ENCODE peak calls at places on chromosome 13, in nine cellular contexts. H, I, M, P, Q, E, L, B and U are unnamed samples.

GRCh38 chr13:71240906-71241305 is 626.1 kb downstream of the DACH1 start:
- DNase-seq in I (no peak), H (no peak), L (peak), E (no peak), P (no peak), M (no peak), Q (peak), B (no peak), U (no peak)

GRCh38 chr13:59172076-59172475 is 991.7 kb downstream of the DIAPH3 start:
- DNase-seq in M (no peak), B (no peak), P (no peak), E (no peak), L (no peak), H (no peak), I (no peak), Q (no peak), U (no peak)

GRCh38 chr13:98203641-98204326 is 26.7 kb upstream of the RNF113B start:
- DNase-seq in P (no peak), M (no peak), E (no peak), B (no peak), Q (no peak), H (no peak), L (no peak), I (no peak), U (no peak)

GRCh38 chr13:70864731-70865130 is 756.5 kb upstream of the KLHL1 start:
- DNase-seq in I (no peak), H (no peak), L (no peak), M (no peak), Q (no peak), B (no peak), P (no peak), E (no peak), U (no peak)

GRCh38 chr13:40943073-40943472 is 76.0 kb downstream of the ELF1 start:
- DNase-seq in I (no peak), Q (no peak), L (no peak), P (no peak), M (no peak), E (no peak), B (no peak), H (no peak), U (no peak)

GRCh38 chr13:33015791-33016323 is 366 bp upstream of the KL start:
- DNase-seq in E (no peak), I (no peak), L (no peak), H (no peak), P (peak), M (peak), Q (no peak), B (no peak), U (no peak)

GRCh38 chr13:27293873-27294515 is 23.4 kb downstream of the RASL11A start:
- DNase-seq in P (no peak), Q (no peak), L (no peak), H (no peak), B (no peak), E (no peak), I (no peak), M (no peak), U (no peak)

GRCh38 chr13:111110054-111110453 is 5.1 kb upstream of the ARHGEF7 start:
- DNase-seq in M (no peak), I (no peak), E (no peak), H (no peak), B (no peak), Q (no peak), P (no peak), L (no peak), U (no peak)

GRCh38 chr13:52162279-52163101 is 3.1 kb upstream of the NEK3 start:
- DNase-seq in L (no peak), P (no peak), E (no peak), H (no peak), B (no peak), Q (peak), I (no peak), M (no peak), U (no peak)

GRCh38 chr13:29791508-29791907 is 58.9 kb downstream of the UBL3 start:
- DNase-seq in I (no peak), B (no peak), E (no peak), Q (no peak), H (no peak), P (no peak), L (no peak), M (peak), U (no peak)

GRCh38 chr13:62119739-62120700 is 704.4 kb upstream of the PCDH20 start:
- DNase-seq in H (no peak), B (no peak), I (no peak), Q (peak), P (no peak), M (no peak), E (peak), L (no peak), U (no peak)

GRCh38 chr13:71964491-71965108 is 97.6 kb upstream of the DACH1 start:
- DNase-seq in H (no peak), I (no peak), L (no peak), Q (peak), E (no peak), B (no peak), P (no peak), M (no peak), U (no peak)

GRCh38 chr13:24251525-24251924 is 57.9 kb upstream of the C1QTNF9 start:
- DNase-seq in B (no peak), M (peak), P (no peak), Q (no peak), H (no peak), I (no peak), E (no peak), L (no peak), U (no peak)

GRCh38 chr13:21638319-21639282 is 32.3 kb upstream of the FGF9 start:
- DNase-seq in M (peak), I (no peak), Q (peak), H (no peak), E (peak), P (no peak), B (no peak), L (no peak), U (peak)

GRCh38 chr13:25802579-25802978 is 249.2 kb downstream of the SHISA2 start:
- DNase-seq in I (no peak), M (no peak), B (no peak), H (no peak), P (no peak), L (no peak), E (no peak), Q (no peak), U (no peak)

GRCh38 chr13:106490887-106491321 is 44.6 kb downstream of the EFNB2 start:
- DNase-seq in L (no peak), E (no peak), B (no peak), M (no peak), I (no peak), Q (no peak), H (no peak), P (no peak), U (peak)

GRCh38 chr13:94192576-94192975 is 286.9 kb downstream of the DCT start:
- DNase-seq in E (peak), B (no peak), Q (peak), I (no peak), H (no peak), L (no peak), P (peak), M (peak), U (no peak)